ENCODE peak calls at places on chromosomes 3 and 15, in eight cellular contexts. One of them, this sample, is unnamed.

GRCh38 chr3:17059966-17060560 is 175.3 kb downstream of the PLCL2 start:
- DNase-seq in HCT116: no peak
- DNase-seq in HepG2: no peak
- DNase-seq in IMR-90: no peak
- DNase-seq in H1: no peak
- DNase-seq in A549: no peak
- DNase-seq in K562: no peak
- DNase-seq in SK-N-SH: no peak
- DNase-seq in this sample: no peak

GRCh38 chr3:187767266-187768032 is 22.2 kb upstream of the BCL6 start:
- DNase-seq in HCT116: no peak
- DNase-seq in HepG2: no peak
- DNase-seq in IMR-90: peak; percentile 93
- DNase-seq in H1: no peak
- DNase-seq in A549: no peak
- DNase-seq in K562: no peak
- DNase-seq in SK-N-SH: no peak
- DNase-seq in this sample: no peak

GRCh38 chr3:123061856-123062255 is 5.0 kb upstream of the PDIA5 start:
- DNase-seq in HCT116: no peak
- DNase-seq in HepG2: no peak
- DNase-seq in IMR-90: no peak
- DNase-seq in H1: no peak
- DNase-seq in A549: no peak
- DNase-seq in K562: no peak
- DNase-seq in SK-N-SH: no peak
- DNase-seq in this sample: no peak

GRCh38 chr15:81400640-81401236 is 26.7 kb upstream of the TMC3 start:
- DNase-seq in HCT116: peak; percentile 52
- DNase-seq in HepG2: peak; percentile 21
- DNase-seq in IMR-90: peak; percentile 65
- DNase-seq in H1: no peak
- DNase-seq in A549: peak; percentile 61
- DNase-seq in K562: peak; percentile 50
- DNase-seq in SK-N-SH: peak; percentile 52
- DNase-seq in this sample: peak; percentile 23

GRCh38 chr3:63047068-63047467 is 171.9 kb upstream of the CADPS start:
- DNase-seq in HCT116: no peak
- DNase-seq in HepG2: no peak
- DNase-seq in IMR-90: no peak
- DNase-seq in H1: no peak
- DNase-seq in A549: no peak
- DNase-seq in K562: no peak
- DNase-seq in SK-N-SH: no peak
- DNase-seq in this sample: no peak

GRCh38 chr3:39705351-39705900 is 104.0 kb upstream of the MYRIP start:
- DNase-seq in HCT116: no peak
- DNase-seq in HepG2: no peak
- DNase-seq in IMR-90: no peak
- DNase-seq in H1: no peak
- DNase-seq in A549: no peak
- DNase-seq in K562: no peak
- DNase-seq in SK-N-SH: no peak
- DNase-seq in this sample: no peak

GRCh38 chr3:9340450-9341009 is 22.3 kb upstream of the THUMPD3 start:
- DNase-seq in HCT116: peak; percentile 47
- DNase-seq in HepG2: peak; percentile 41
- DNase-seq in IMR-90: peak; percentile 93
- DNase-seq in H1: no peak
- DNase-seq in A549: peak; percentile 62
- DNase-seq in K562: no peak
- DNase-seq in SK-N-SH: no peak
- DNase-seq in this sample: no peak

GRCh38 chr3:42515391-42515916 is 13.0 kb downstream of the VIPR1 start:
- DNase-seq in HCT116: no peak
- DNase-seq in HepG2: no peak
- DNase-seq in IMR-90: no peak
- DNase-seq in H1: no peak
- DNase-seq in A549: no peak
- DNase-seq in K562: no peak
- DNase-seq in SK-N-SH: no peak
- DNase-seq in this sample: no peak

GRCh38 chr15:38868326-38869114 is 303.9 kb upstream of the RASGRP1 start:
- DNase-seq in HCT116: peak; percentile 3
- DNase-seq in HepG2: peak; percentile 11
- DNase-seq in IMR-90: peak; percentile 94
- DNase-seq in H1: no peak
- DNase-seq in A549: peak; percentile 95
- DNase-seq in K562: no peak
- DNase-seq in SK-N-SH: no peak
- DNase-seq in this sample: no peak

GRCh38 chr3:46998121-46998851 is 18.8 kb downstream of the NBEAL2 start:
- DNase-seq in HCT116: peak; percentile 59
- DNase-seq in HepG2: peak; percentile 47
- DNase-seq in IMR-90: peak; percentile 18
- DNase-seq in H1: peak; percentile 96
- DNase-seq in A549: peak; percentile 69
- DNase-seq in K562: peak; percentile 87
- DNase-seq in SK-N-SH: peak; percentile 90
- DNase-seq in this sample: no peak

GRCh38 chr15:29681946-29682345 is 140.3 kb downstream of the TJP1 start:
- DNase-seq in HCT116: no peak
- DNase-seq in HepG2: no peak
- DNase-seq in IMR-90: no peak
- DNase-seq in H1: no peak
- DNase-seq in A549: no peak
- DNase-seq in K562: no peak
- DNase-seq in SK-N-SH: no peak
- DNase-seq in this sample: no peak

GRCh38 chr3:133469140-133469731 is 69.4 kb downstream of the BFSP2 start:
- DNase-seq in HCT116: no peak
- DNase-seq in HepG2: peak; percentile 91
- DNase-seq in IMR-90: peak; percentile 60
- DNase-seq in H1: no peak
- DNase-seq in A549: no peak
- DNase-seq in K562: no peak
- DNase-seq in SK-N-SH: no peak
- DNase-seq in this sample: no peak

GRCh38 chr15:38398134-38398533 is 55.8 kb upstream of the FAM98B start:
- DNase-seq in HCT116: peak; percentile 15
- DNase-seq in HepG2: peak; percentile 13
- DNase-seq in IMR-90: peak; percentile 99
- DNase-seq in H1: no peak
- DNase-seq in A549: peak; percentile 14
- DNase-seq in K562: no peak
- DNase-seq in SK-N-SH: no peak
- DNase-seq in this sample: no peak

GRCh38 chr15:34679326-34679725 is 75.5 kb downstream of the GJD2 start:
- DNase-seq in HCT116: no peak
- DNase-seq in HepG2: no peak
- DNase-seq in IMR-90: peak; percentile 15
- DNase-seq in H1: no peak
- DNase-seq in A549: no peak
- DNase-seq in K562: no peak
- DNase-seq in SK-N-SH: no peak
- DNase-seq in this sample: no peak

GRCh38 chr3:171284308-171285075 is 175.7 kb downstream of the TNIK start:
- DNase-seq in HCT116: peak; percentile 51
- DNase-seq in HepG2: no peak
- DNase-seq in IMR-90: peak; percentile 98
- DNase-seq in H1: no peak
- DNase-seq in A549: peak; percentile 56
- DNase-seq in K562: no peak
- DNase-seq in SK-N-SH: peak; percentile 3
- DNase-seq in this sample: peak; percentile 76

GRCh38 chr3:107977571-107977970 is 113.3 kb downstream of the CD47 start:
- DNase-seq in HCT116: no peak
- DNase-seq in HepG2: no peak
- DNase-seq in IMR-90: no peak
- DNase-seq in H1: no peak
- DNase-seq in A549: no peak
- DNase-seq in K562: no peak
- DNase-seq in SK-N-SH: no peak
- DNase-seq in this sample: no peak

DNA sequence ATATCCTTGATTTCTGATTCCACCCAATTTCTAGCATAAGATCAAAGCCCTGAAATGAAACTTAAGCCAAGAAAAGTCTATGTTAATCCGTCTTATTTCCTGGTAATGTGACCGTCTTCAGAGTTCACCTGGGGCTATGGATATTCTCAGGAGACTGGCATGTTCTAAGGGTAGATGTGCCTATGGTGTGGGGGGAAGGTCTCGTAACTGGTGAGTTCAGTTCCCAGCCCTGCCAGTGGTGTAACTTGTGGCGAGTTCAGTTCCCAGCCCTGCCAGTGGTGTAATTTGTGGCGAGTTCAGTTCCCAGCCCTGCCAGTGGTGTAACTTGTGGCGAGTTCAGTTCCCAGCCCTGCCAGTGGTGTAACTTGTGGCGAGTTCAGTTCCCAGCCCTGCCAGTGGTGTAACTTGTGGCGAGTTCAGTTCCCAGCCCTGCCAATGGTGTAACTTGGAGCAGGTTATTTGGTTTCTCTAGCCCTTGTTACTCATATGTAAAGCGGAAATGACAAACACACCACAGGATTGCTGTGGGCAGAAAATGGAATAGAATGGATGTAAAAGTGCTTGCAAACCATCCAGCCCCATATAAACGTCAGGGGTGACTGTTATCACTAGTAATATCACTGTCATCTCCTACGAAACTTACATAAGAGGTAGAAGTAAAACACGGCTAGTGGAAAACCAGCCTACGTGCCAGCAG is 30.4 kb downstream of the SLC51A start:
- DNase-seq in HCT116: no peak
- DNase-seq in HepG2: no peak
- DNase-seq in IMR-90: peak; percentile 83
- DNase-seq in H1: no peak
- DNase-seq in A549: no peak
- DNase-seq in K562: no peak
- DNase-seq in SK-N-SH: no peak
- DNase-seq in this sample: no peak
- TF ChIP-seq RAD21 in HCT116: no peak
- TF ChIP-seq RAD21 in HepG2: no peak
- TF ChIP-seq RAD21 in IMR-90: no peak
- TF ChIP-seq RAD21 in H1: no peak
- TF ChIP-seq RAD21 in A549: no peak
- TF ChIP-seq RAD21 in K562: no peak
- TF ChIP-seq RAD21 in SK-N-SH: no peak
- TF ChIP-seq RAD21 in this sample: no peak

DNA sequence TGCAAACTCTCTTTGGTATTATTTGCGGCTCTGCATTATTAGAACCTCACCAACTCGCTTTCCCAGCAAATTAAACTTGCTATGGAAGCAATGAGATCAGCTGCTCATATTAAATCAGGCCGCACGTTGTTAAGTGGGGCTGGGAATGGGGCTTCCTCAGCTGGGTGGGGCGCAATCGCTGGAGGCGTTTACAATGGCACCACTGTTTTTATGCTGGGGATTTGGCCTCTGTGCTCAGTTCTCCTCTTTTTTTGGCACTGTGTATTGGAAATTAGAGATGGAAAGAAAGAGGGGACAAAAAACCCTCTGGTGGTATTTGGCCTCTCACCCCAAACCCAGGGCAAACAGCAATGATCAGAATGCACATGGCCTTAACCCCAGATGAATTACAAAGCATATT is 72.2 kb downstream of the RPLP1 start:
- DNase-seq in HCT116: no peak
- DNase-seq in HepG2: no peak
- DNase-seq in IMR-90: no peak
- DNase-seq in H1: no peak
- DNase-seq in A549: no peak
- DNase-seq in K562: no peak
- DNase-seq in SK-N-SH: no peak
- DNase-seq in this sample: no peak
- TF ChIP-seq RAD21 in HCT116: no peak
- TF ChIP-seq RAD21 in HepG2: no peak
- TF ChIP-seq RAD21 in IMR-90: no peak
- TF ChIP-seq RAD21 in H1: no peak
- TF ChIP-seq RAD21 in A549: no peak
- TF ChIP-seq RAD21 in K562: no peak
- TF ChIP-seq RAD21 in SK-N-SH: no peak
- TF ChIP-seq RAD21 in this sample: no peak

DNA sequence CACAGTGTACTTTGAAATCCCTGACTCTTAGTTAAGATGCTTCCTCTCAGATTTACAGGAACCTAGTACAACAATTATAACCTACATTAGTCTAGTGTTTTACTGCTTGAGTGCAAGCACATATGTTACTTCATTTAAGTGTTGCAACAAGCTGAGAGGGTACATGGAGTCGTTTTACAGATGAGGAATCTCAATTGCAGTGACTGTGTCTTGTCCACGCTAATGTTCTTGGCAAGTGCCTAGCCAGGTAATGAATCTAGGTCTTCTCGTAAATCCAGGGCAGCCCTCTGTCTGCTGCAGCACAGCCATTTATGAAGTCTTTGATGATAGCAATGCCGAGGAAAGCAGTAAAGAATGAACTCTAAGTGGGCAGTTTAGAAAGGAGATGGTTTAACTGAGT is 384.4 kb upstream of the ARPP21 start:
- DNase-seq in HCT116: no peak
- DNase-seq in HepG2: no peak
- DNase-seq in IMR-90: no peak
- DNase-seq in H1: no peak
- DNase-seq in A549: no peak
- DNase-seq in K562: no peak
- DNase-seq in SK-N-SH: no peak
- DNase-seq in this sample: no peak
- TF ChIP-seq RAD21 in HCT116: no peak
- TF ChIP-seq RAD21 in HepG2: no peak
- TF ChIP-seq RAD21 in IMR-90: no peak
- TF ChIP-seq RAD21 in H1: no peak
- TF ChIP-seq RAD21 in A549: no peak
- TF ChIP-seq RAD21 in K562: no peak
- TF ChIP-seq RAD21 in SK-N-SH: no peak
- TF ChIP-seq RAD21 in this sample: no peak

DNA sequence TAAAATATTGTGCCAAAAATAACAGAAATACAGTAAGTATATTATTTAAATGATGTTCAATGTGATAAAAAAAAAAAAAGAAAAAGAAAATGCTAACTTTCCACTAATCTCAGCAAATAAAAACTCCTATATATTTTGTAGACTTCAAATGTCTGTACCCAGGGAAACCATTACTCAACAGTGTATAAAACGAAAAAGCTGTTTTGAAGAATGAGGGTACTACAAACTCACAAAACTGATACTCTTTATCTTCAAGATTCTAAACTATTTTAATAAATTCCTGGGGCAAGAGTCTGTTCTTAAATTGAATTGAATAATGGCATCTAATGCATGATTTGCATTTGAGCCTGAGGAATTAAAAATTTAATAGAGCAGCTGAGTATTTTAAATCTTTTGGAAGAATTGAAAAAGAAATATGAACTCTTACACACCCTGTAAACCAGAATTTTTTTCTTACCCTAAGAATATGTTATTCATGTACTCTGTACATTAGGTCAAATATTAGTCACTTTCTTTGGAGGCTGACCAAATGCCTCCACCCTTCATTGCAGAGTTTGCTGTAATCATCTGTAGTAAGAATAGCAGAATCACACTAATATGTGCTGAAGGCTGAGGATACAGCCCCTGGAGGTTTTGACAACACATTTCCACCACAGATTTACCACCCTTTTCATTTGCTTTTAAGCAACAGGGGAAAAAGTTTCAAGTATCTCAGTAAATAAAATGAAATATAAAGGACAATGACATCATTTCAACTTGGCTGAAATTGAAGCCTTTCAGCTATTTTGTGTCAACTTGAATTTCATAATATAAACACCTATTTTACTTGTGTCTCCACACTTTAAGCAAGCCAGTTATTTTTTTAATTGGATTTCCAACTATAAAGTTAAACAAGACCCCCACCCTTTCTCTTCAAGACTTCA is 79.7 kb downstream of the FBN1 start:
- DNase-seq in HCT116: no peak
- DNase-seq in HepG2: no peak
- DNase-seq in IMR-90: peak; percentile 91
- DNase-seq in H1: no peak
- DNase-seq in A549: peak; percentile 39
- DNase-seq in K562: no peak
- DNase-seq in SK-N-SH: no peak
- DNase-seq in this sample: no peak
- TF ChIP-seq RAD21 in HCT116: no peak
- TF ChIP-seq RAD21 in HepG2: no peak
- TF ChIP-seq RAD21 in IMR-90: no peak
- TF ChIP-seq RAD21 in H1: no peak
- TF ChIP-seq RAD21 in A549: no peak
- TF ChIP-seq RAD21 in K562: no peak
- TF ChIP-seq RAD21 in SK-N-SH: no peak
- TF ChIP-seq RAD21 in this sample: no peak